ENCODE peak calls at places on chromosomes 2 and 18, in eight cellular contexts. H, K, G, F, A, U, V and Q are unnamed samples.

GRCh38 chr2:85235281-85235680 is 92.5 kb downstream of the TGOLN2 start:
- DNase-seq in K (no peak), G (no peak), H (no peak), F (no peak), U (no peak), A (no peak), V (no peak), Q (no peak)

GRCh38 chr2:8672940-8673339 is 8.9 kb upstream of the ID2 start:
- DNase-seq in K (no peak), G (peak; percentile 8), A (no peak), U (no peak), H (no peak), F (no peak), V (no peak), Q (no peak)

GRCh38 chr2:202261531-202261930 is 4.0 kb upstream of the NOP58 start:
- DNase-seq in A (peak; percentile 35), H (no peak), V (no peak), G (no peak), K (no peak), F (peak; percentile 72), U (peak; percentile 73), Q (no peak)

GRCh38 chr2:12046641-12047040 is 300.2 kb downstream of the LPIN1 start:
- DNase-seq in A (peak; percentile 62), G (no peak), K (no peak), U (peak; percentile 76), F (peak; percentile 53), V (no peak), H (no peak), Q (no peak)

GRCh38 chr2:96665083-96665569 is 22.6 kb downstream of the FER1L5 start:
- DNase-seq in V (no peak), U (peak; percentile 89), G (no peak), F (peak; percentile 98), H (no peak), K (peak; percentile 15), A (no peak), Q (peak; percentile 83)

GRCh38 chr2:220025207-220025606 is 397.8 kb downstream of the SLC4A3 start:
- DNase-seq in K (no peak), V (no peak), U (no peak), G (no peak), A (no peak), H (no peak), F (no peak), Q (no peak)

GRCh38 chr2:240556553-240557100 is 1.2 kb downstream of the ANKMY1 start:
- DNase-seq in K (no peak), H (no peak), V (peak; percentile 30), U (peak; percentile 36), A (peak; percentile 76), F (peak; percentile 75), G (peak; percentile 82), Q (peak; percentile 41)

GRCh38 chr2:133200684-133201421 is 367.4 kb downstream of the NCKAP5 start:
- DNase-seq in F (peak; percentile 95), U (peak; percentile 91), K (peak; percentile 56), H (no peak), V (no peak), A (no peak), G (no peak), Q (peak; percentile 34)

GRCh38 chr18:12121175-12122095 is 27.8 kb downstream of the ANKRD62 start:
- DNase-seq in H (no peak), A (peak; percentile 42), K (peak; percentile 7), G (peak; percentile 65), V (peak; percentile 15), F (peak; percentile 30), U (peak; percentile 39), Q (peak; percentile 28)

GRCh38 chr2:160816916-160817315 is 323.3 kb upstream of the RBMS1 start:
- DNase-seq in K (no peak), F (no peak), H (no peak), U (peak; percentile 55), V (no peak), A (peak; percentile 78), G (no peak), Q (no peak)

GRCh38 chr2:191738003-191738402 is 60.1 kb downstream of the NABP1 start:
- DNase-seq in K (no peak), F (no peak), V (no peak), H (no peak), A (no peak), G (no peak), U (no peak), Q (no peak)

GRCh38 chr2:6372317-6372903 is 493.3 kb downstream of the CMPK2 start:
- DNase-seq in U (no peak), G (no peak), V (no peak), A (no peak), F (peak; percentile 60), H (no peak), K (no peak), Q (peak; percentile 77)

GRCh38 chr18:47050468-47050867 is 15.0 kb upstream of the ELOA2 start:
- DNase-seq in F (peak; percentile 68), G (no peak), A (peak; percentile 70), K (peak; percentile 54), V (peak; percentile 11), H (peak; percentile 55), U (peak; percentile 37), Q (peak; percentile 41)

GRCh38 chr2:108535380-108535677 is 1.1 kb downstream of the LIMS1 start:
- DNase-seq in G (no peak), A (no peak), U (peak; percentile 47), K (no peak), V (no peak), F (peak; percentile 59), H (no peak), Q (peak; percentile 19)

GRCh38 chr2:32812316-32812715 is 134.4 kb upstream of the LTBP1 start:
- DNase-seq in U (no peak), H (no peak), V (no peak), F (no peak), A (no peak), G (no peak), K (no peak), Q (no peak)

GRCh38 chr2:154161286-154161685 is 289.6 kb downstream of the GALNT13 start:
- DNase-seq in A (no peak), V (no peak), G (no peak), K (no peak), U (no peak), H (no peak), F (no peak), Q (no peak)

GRCh38 chr2:171878481-171878993 is 15.5 kb downstream of the SLC25A12 start:
- DNase-seq in K (no peak), H (no peak), A (no peak), U (no peak), F (peak; percentile 78), V (no peak), G (no peak), Q (peak; percentile 28)

GRCh38 chr2:124343827-124344498 is 318.9 kb downstream of the CNTNAP5 start:
- DNase-seq in H (no peak), F (no peak), A (no peak), K (no peak), G (no peak), V (no peak), U (no peak), Q (no peak)

GRCh38 chr2:101328474-101329007 is 20.0 kb upstream of the RNF149 start:
- DNase-seq in G (no peak), F (peak; percentile 55), H (no peak), K (no peak), V (no peak), A (no peak), U (peak; percentile 88), Q (no peak)

DNA sequence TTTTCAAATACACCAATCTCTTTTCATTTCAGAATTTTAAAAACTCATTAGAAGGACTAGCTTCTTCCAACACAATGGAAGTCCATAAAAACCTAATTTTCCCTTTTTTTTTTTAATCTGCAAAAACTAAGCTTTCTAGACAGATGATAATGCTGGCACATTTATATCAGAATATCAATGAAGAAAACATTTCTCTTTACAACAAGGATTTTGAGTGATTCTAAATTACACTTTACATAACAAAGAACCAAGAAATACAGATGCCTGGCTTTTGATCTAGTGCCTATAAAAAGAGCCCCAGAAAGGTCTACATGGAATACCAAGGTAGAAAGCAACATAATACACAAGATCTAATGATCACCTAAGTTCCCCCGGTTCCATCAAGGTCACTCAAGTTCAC is 108.0 kb downstream of the AFF3 start:
- DNase-seq in V (no peak), F (no peak), A (no peak), K (no peak), U (no peak), H (no peak), G (no peak), Q (no peak)
- H3K4me2 ChIP-seq in V (no peak overlapping the region), F (no peak overlapping the region), A (no peak overlapping the region), K (no peak overlapping the region), U (no peak overlapping the region), H (no peak overlapping the region), G (no peak overlapping the region), Q (no peak overlapping the region)

GRCh38 chr2:26058390-26058789 is 24.5 kb downstream of the RAB10 start:
- DNase-seq in U (no peak), K (no peak), V (no peak), G (no peak), A (no peak), F (no peak), H (no peak), Q (no peak)
- H4K20me1 ChIP-seq in U (peaks cover 44% of the 10 kb centered on the region), K (peaks cover 25% of the 10 kb centered on the region), V (peaks cover 13% of the 10 kb centered on the region), G (no peaks in the 10 kb centered on the region), A (peaks cover 15% of the 10 kb centered on the region), F (peaks cover 33% of the 10 kb centered on the region), H (peaks cover 14% of the 10 kb centered on the region), Q (peaks cover 95% of the 10 kb centered on the region)

GRCh38 chr2:27798948-27799645 is 27.6 kb downstream of the MRPL33 start:
- DNase-seq in V (peak; percentile 15), F (peak; percentile 100), K (peak; percentile 89), H (no peak), A (no peak), U (peak; percentile 99), G (peak; percentile 65), Q (peak; percentile 92)
- H3K4me2 ChIP-seq in V (no peak overlapping the region), F (peak overlapping the region; percentile 65), K (peak overlapping the region; percentile 69), H (no peak overlapping the region), A (no peak overlapping the region), U (peak overlapping the region; percentile 70), G (no peak overlapping the region), Q (no peak overlapping the region)

GRCh38 chr18:51193621-51194287 is 3.7 kb downstream of the MEX3C start:
- DNase-seq in V (no peak), F (peak; percentile 80), U (peak; percentile 1), K (no peak), H (no peak), G (no peak), A (no peak), Q (no peak)

GRCh38 chr18:51195086-51195601 is 2.3 kb downstream of the MEX3C start:
- DNase-seq in U (no peak), G (no peak), H (no peak), A (no peak), F (peak; percentile 17), K (no peak), V (no peak), Q (no peak)

GRCh38 chr18:51196116-51196810 is 1.2 kb downstream of the MEX3C start:
- DNase-seq in K (no peak), A (peak; percentile 67), U (no peak), H (peak; percentile 35), V (peak; percentile 8), F (peak; percentile 69), G (no peak), Q (peak; percentile 46)

GRCh38 chr18:51195602-51196115 is 1.8 kb downstream of the MEX3C start:
- DNase-seq in F (peak; percentile 64), U (peak; percentile 27), G (peak; percentile 69), V (peak; percentile 7), A (peak; percentile 71), K (peak; percentile 18), H (peak; percentile 69), Q (peak; percentile 74)

DNA sequence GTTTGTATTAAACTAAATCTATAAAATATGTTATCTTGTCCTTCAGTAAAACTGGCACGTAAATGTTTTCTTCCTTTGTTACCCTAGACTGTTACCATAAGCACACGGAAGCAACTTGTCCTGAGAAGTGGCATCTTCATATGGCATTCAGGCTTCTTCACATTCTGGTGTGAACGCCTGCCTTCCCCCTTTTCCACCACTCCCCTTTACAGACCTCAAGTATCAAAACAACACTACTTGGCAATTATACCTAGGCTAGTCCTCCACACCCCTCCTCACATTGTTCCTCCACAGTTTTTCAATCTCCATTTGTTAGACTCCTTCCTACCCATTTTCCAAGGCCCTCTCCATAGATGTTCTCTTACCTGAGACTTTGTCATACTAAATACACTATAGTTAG is 2.9 kb downstream of the MEX3C start:
- DNase-seq in A (peak; percentile 39), U (no peak), H (peak; percentile 29), G (no peak), V (no peak), K (no peak), F (peak; percentile 20), Q (no peak)
- H4K20me1 ChIP-seq in A (peaks cover 16% of the 10 kb centered on the region), U (peaks cover 18% of the 10 kb centered on the region), H (peaks cover 16% of the 10 kb centered on the region), G (no peaks in the 10 kb centered on the region), V (no peaks in the 10 kb centered on the region), K (no peaks in the 10 kb centered on the region), F (peaks cover 36% of the 10 kb centered on the region), Q (peaks cover 57% of the 10 kb centered on the region)